ENCODE peak calls at places on chromosomes 11 and 22, in eight cellular contexts. G is DND-41, R is MCF 10A, S is IMR-90, Y is ovary, O is tibial nerve, K is HCT116, L is HFFc6. T is an unnamed sample.
A peak's percentile ranks its signal among the peaks of the same experiment; 100 is the strongest.

GRCh38 chr11:69518081-69518950 is 36.9 kb downstream of the LINC01488 start:
- DNase-seq in S (peak; percentile 94), G (no peak), Y (no peak), O (no peak), L (peak; percentile 75), K (no peak), R (peak; percentile 61), T (no peak)

GRCh38 chr22:28259774-28260173 is 340.7 kb upstream of the PITPNB start:
- DNase-seq in S (no peak), O (no peak), R (no peak), Y (no peak), K (no peak), G (no peak), L (no peak), T (no peak)

GRCh38 chr11:105862736-105863367 is 159.2 kb downstream of the MSANTD4 start:
- DNase-seq in K (peak; percentile 41), Y (no peak), O (no peak), G (peak; percentile 10), S (peak; percentile 68), L (peak; percentile 37), R (peak; percentile 69), T (no peak)

GRCh38 chr11:61967924-61968757 is 707 bp upstream of the FTH1 start:
- DNase-seq in S (no peak), L (no peak), K (no peak), G (peak; percentile 66), R (peak; percentile 50), Y (peak; percentile 66), O (no peak), T (peak; percentile 55)

GRCh38 chr11:13944016-13944415 is 18.5 kb upstream of the SPON1 start:
- DNase-seq in O (no peak), G (no peak), Y (no peak), S (no peak), R (peak; percentile 66), L (no peak), K (no peak), T (no peak)

GRCh38 chr22:47918276-47918928 is 1156.0 kb downstream of the TBC1D22A start:
- DNase-seq in Y (no peak), R (no peak), O (no peak), S (no peak), K (no peak), G (peak; percentile 84), L (no peak), T (no peak)

GRCh38 chr22:39206491-39206890 is 38.3 kb downstream of the PDGFB start:
- DNase-seq in Y (no peak), S (no peak), O (no peak), K (no peak), L (no peak), R (no peak), G (no peak), T (no peak)

GRCh38 chr11:2586793-2587131 is 113.0 kb downstream of the KCNQ1OT1 start:
- DNase-seq in K (no peak), L (no peak), R (no peak), G (peak; percentile 1), Y (peak; percentile 28), S (no peak), O (no peak), T (peak; percentile 1)

GRCh38 chr22:37043828-37044538 is 7.6 kb upstream of the KCTD17 start:
- DNase-seq in Y (peak; percentile 68), G (peak; percentile 42), K (peak; percentile 47), S (peak; percentile 28), R (peak; percentile 79), O (no peak), L (peak; percentile 14), T (peak; percentile 87)

GRCh38 chr11:57883630-57884029 is 122.0 kb downstream of the CTNND1 start:
- DNase-seq in K (no peak), O (no peak), G (no peak), R (no peak), S (no peak), Y (no peak), L (no peak), T (no peak)

GRCh38 chr11:11856638-11857037 is 14.9 kb downstream of the USP47 start:
- DNase-seq in S (no peak), G (peak; percentile 49), Y (no peak), K (no peak), O (no peak), L (peak; percentile 35), R (no peak), T (no peak)

GRCh38 chr11:72475359-72475758 is 41.0 kb upstream of the CLPB start:
- DNase-seq in Y (no peak), O (no peak), G (no peak), S (no peak), L (no peak), K (no peak), R (peak; percentile 22), T (no peak)

GRCh38 chr11:44624761-44625221 is 59.3 kb downstream of the CD82 start:
- DNase-seq in G (peak; percentile 7), K (no peak), Y (peak; percentile 21), S (no peak), L (no peak), R (no peak), O (no peak), T (no peak)

GRCh38 chr22:35203583-35203982 is 53.7 kb upstream of the HMGXB4 start:
- DNase-seq in G (no peak), L (no peak), O (no peak), K (no peak), R (no peak), Y (no peak), S (no peak), T (no peak)

GRCh38 chr22:36143956-36144355 is 16.6 kb downstream of the APOL3 start:
- DNase-seq in G (no peak), R (no peak), O (no peak), K (no peak), Y (no peak), S (no peak), L (no peak), T (no peak)

GRCh38 chr11:73734996-73735395 is 25.9 kb downstream of the RAB6A start:
- DNase-seq in S (peak; percentile 34), L (no peak), O (no peak), G (no peak), K (no peak), R (no peak), Y (no peak), T (no peak)

GRCh38 chr11:134866215-134866614 is 454.2 kb upstream of the B3GAT1 start:
- DNase-seq in K (no peak), S (no peak), Y (no peak), O (no peak), G (no peak), R (no peak), L (no peak), T (no peak)

GRCh38 chr11:72813740-72814138 is 472 bp upstream of the ATG16L2 start:
- DNase-seq in K (peak; percentile 56), Y (no peak), L (peak; percentile 30), G (peak; percentile 82), O (peak; percentile 56), R (peak; percentile 84), S (peak; percentile 66), T (peak; percentile 86)

GRCh38 chr22:36454916-36455570 is 26.4 kb downstream of the TXN2 start:
- DNase-seq in O (peak; percentile 78), K (peak; percentile 80), R (peak; percentile 57), Y (peak; percentile 95), L (peak; percentile 57), S (peak; percentile 84), G (peak; percentile 97), T (peak; percentile 93)

GRCh38 chr11:106956887-106957505 is 61.3 kb downstream of the GUCY1A2 start:
- DNase-seq in G (peak; percentile 88), Y (no peak), R (no peak), L (no peak), S (no peak), O (no peak), K (no peak), T (no peak)

GRCh38 chr22:38531251-38531956 is 25.3 kb upstream of the DDX17 start:
- DNase-seq in S (no peak), L (no peak), O (no peak), Y (no peak), R (no peak), K (no peak), G (no peak), T (no peak)

GRCh38 chr11:122676638-122677037 is 21.1 kb downstream of the UBASH3B start:
- DNase-seq in L (no peak), Y (no peak), S (no peak), R (peak; percentile 57), O (no peak), K (peak; percentile 48), G (no peak), T (no peak)

GRCh38 chr11:36492724-36493304 is 17.3 kb downstream of the TRAF6 start:
- DNase-seq in S (peak; percentile 63), G (peak; percentile 37), Y (no peak), L (peak; percentile 25), K (peak; percentile 42), O (no peak), R (peak; percentile 61), T (no peak)

GRCh38 chr22:41528938-41529561 is 15.2 kb downstream of the POLR3H start:
- DNase-seq in L (no peak), R (no peak), Y (no peak), O (no peak), G (no peak), K (no peak), S (no peak), T (no peak)

GRCh38 chr11:46388619-46389449 is 2.7 kb downstream of the CHRM4 start:
- DNase-seq in Y (no peak), R (no peak), G (no peak), K (no peak), S (no peak), L (no peak), O (no peak), T (no peak)
- TF ChIP-seq CTCF in Y (no peak), R (no peak), G (no peak), K (no peak), S (no peak), L (no peak), O (no peak), T (no peak)

GRCh38 chr11:128246364-128247234 is 340.8 kb downstream of the ETS1 start:
- DNase-seq in R (no peak), O (no peak), G (no peak), L (no peak), K (no peak), Y (peak; percentile 64), S (peak; percentile 12), T (no peak)
- TF ChIP-seq CTCF in R (no peak), O (no peak), G (no peak), L (no peak), K (no peak), Y (no peak), S (no peak), T (no peak)

GRCh38 chr11:125871391-125872137 is 15.9 kb upstream of the HYLS1 start:
- DNase-seq in S (peak; percentile 31), Y (no peak), O (no peak), R (peak; percentile 46), L (peak; percentile 16), G (peak; percentile 61), K (peak; percentile 29), T (no peak)
- TF ChIP-seq CTCF in S (peak; percentile 60), Y (no peak), O (no peak), R (peak; percentile 29), L (peak; percentile 76), G (peak; percentile 85), K (peak; percentile 44), T (peak; percentile 26)

DNA sequence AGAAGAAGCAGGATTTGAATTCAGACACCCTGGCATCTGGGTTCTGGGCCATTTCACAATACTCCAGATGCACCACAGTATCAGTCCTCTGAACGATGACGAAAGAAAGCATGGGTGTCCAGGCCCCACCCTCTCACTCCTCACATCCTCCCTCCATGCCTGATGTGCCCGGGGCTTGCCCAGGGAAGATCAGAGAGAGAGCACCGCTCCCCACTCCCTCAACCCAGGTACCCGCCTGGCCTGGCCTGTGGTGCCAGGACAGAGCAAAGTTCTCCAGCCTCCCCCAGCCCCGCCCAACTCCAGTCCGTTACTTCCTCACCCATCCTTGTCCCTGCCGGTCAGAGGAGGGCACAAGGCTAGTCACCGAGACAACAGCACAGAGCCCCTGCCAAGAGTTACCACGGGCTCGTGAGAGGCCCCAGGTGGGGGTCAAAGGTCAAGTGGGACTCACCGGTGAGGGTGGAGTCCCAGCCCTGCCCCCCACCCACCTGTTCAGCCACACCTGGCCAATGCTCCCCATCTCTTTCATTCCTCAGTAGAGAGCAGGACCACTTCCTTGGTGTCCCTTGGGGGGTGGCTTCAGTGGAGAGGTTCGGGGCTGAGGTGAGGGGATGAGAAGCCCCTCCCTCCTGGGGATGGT is 8.1 kb downstream of the BCL9L start:
- DNase-seq in R (peak; percentile 98), G (no peak), S (peak; percentile 91), Y (peak; percentile 70), K (no peak), O (peak; percentile 68), L (peak; percentile 87), T (peak; percentile 79)
- TF ChIP-seq CTCF in R (no peak), G (no peak), S (no peak), Y (peak; percentile 12), K (no peak), O (no peak), L (no peak), T (no peak)